ENCODE peak calls at places on chromosome 7, in six cellular contexts. G is pulmonary artery endothelial cell; A is T-helper 9 cell; T is stimulated activated CD8-positive, alpha-beta memory T cell treated with anti-CD3 and anti-CD28 coated beads, Interleukin-7, amount 100 ng/mL, for 24 hours; I is activated naive CD8-positive, alpha-beta T cell treated with anti-CD3 and anti-CD28 coated beads for 36 hours; V is adrenal gland. N is an unnamed sample.

GRCh38 chr7:141702047-141702567 is at the start of gene DENND11:
- DNase-seq in A (peak), G (no peak), V (peak), T (peak), I (peak), N (no peak)

GRCh38 chr7:108308913-108309312 is 147.3 kb downstream of the NRCAM start:
- DNase-seq in G (no peak), A (no peak), I (no peak), V (no peak), T (no peak), N (no peak)

GRCh38 chr7:116177009-116177408 is 33.3 kb upstream of the TES start:
- DNase-seq in V (no peak), T (no peak), G (no peak), A (no peak), I (no peak), N (peak)

GRCh38 chr7:36070230-36070629 is 82.8 kb upstream of the EEPD1 start:
- DNase-seq in A (no peak), V (no peak), G (no peak), T (no peak), I (no peak), N (no peak)

GRCh38 chr7:2771274-2771711 is 72.8 kb downstream of the GNA12 start:
- DNase-seq in T (no peak), I (no peak), A (no peak), V (no peak), G (no peak), N (no peak)

GRCh38 chr7:148620749-148621372 is 30.3 kb downstream of the C7orf33 start:
- DNase-seq in G (no peak), A (no peak), V (peak), I (no peak), T (no peak), N (no peak)

GRCh38 chr7:79984210-79984609 is 150.4 kb upstream of the GNAI1 start:
- DNase-seq in I (no peak), A (no peak), G (no peak), T (no peak), V (no peak), N (peak)

GRCh38 chr7:48158404-48158803 is 12.9 kb upstream of the ABCA13 start:
- DNase-seq in G (no peak), A (no peak), I (no peak), T (no peak), V (no peak), N (no peak)

GRCh38 chr7:18653381-18654155 is 158.0 kb downstream of the HDAC9 start:
- DNase-seq in V (no peak), I (no peak), T (no peak), G (no peak), A (no peak), N (no peak)

GRCh38 chr7:84546403-84546802 is 351.8 kb upstream of the SEMA3A start:
- DNase-seq in T (no peak), A (no peak), V (no peak), I (no peak), G (no peak), N (no peak)

GRCh38 chr7:132891554-132891953 is 190.3 kb downstream of the CHCHD3 start:
- DNase-seq in A (no peak), V (no peak), G (no peak), I (no peak), T (no peak), N (no peak)

GRCh38 chr7:78427209-78427608 is 628.6 kb downstream of the PHTF2 start:
- DNase-seq in G (no peak), V (no peak), I (no peak), A (no peak), T (no peak), N (no peak)

GRCh38 chr7:142956951-142957623 is 5.1 kb downstream of the KEL start:
- DNase-seq in A (no peak), G (no peak), T (no peak), V (no peak), I (no peak), N (no peak)

GRCh38 chr7:7129381-7129780 is 53.0 kb upstream of the C1GALT1 start:
- DNase-seq in I (no peak), V (no peak), A (no peak), T (no peak), G (no peak), N (no peak)

GRCh38 chr7:131265227-131265626 is 62.4 kb upstream of the MKLN1 start:
- DNase-seq in G (no peak), V (no peak), T (no peak), A (no peak), I (no peak), N (no peak)

GRCh38 chr7:7770228-7770627 is 51.8 kb upstream of the RPA3 start:
- DNase-seq in T (no peak), I (no peak), A (no peak), G (no peak), V (no peak), N (no peak)

GRCh38 chr7:7479275-7479674 is 56.4 kb downstream of the COL28A1 start:
- DNase-seq in I (no peak), G (no peak), A (no peak), T (no peak), V (no peak), N (no peak)

GRCh38 chr7:36686499-36686898 is 37.8 kb downstream of the AOAH start:
- DNase-seq in G (no peak), T (peak), A (no peak), I (peak), V (no peak), N (no peak)

GRCh38 chr7:143393267-143394041 is 12.3 kb downstream of the ZYX start:
- DNase-seq in A (no peak), I (no peak), V (no peak), G (no peak), T (no peak), N (no peak)

GRCh38 chr7:22934473-22935065 is 79.4 kb downstream of the HYCC1 start:
- DNase-seq in T (no peak), G (no peak), A (no peak), I (no peak), V (no peak), N (peak)

GRCh38 chr7:155416646-155417380 is 41.1 kb upstream of the EN2 start:
- DNase-seq in G (no peak), I (no peak), V (no peak), T (no peak), A (no peak), N (no peak)

GRCh38 chr7:30176463-30177090 is 41.8 kb downstream of the MTURN start:
- DNase-seq in V (no peak), I (no peak), G (no peak), T (no peak), A (no peak), N (no peak)

GRCh38 chr7:128069367-128070364 is 38.4 kb upstream of the LRRC4 start:
- DNase-seq in A (no peak), V (no peak), G (no peak), I (no peak), T (no peak), N (no peak)

GRCh38 chr7:104978460-104978859 is 35.5 kb upstream of the KMT2E start:
- DNase-seq in A (no peak), G (no peak), T (no peak), V (no peak), I (no peak), N (no peak)

GRCh38 chr7:142873281-142873784 is 12.2 kb downstream of the TRPV6 start:
- DNase-seq in G (no peak), A (no peak), T (no peak), V (no peak), I (peak), N (no peak)

GRCh38 chr7:30853576-30853975 is 58.1 kb upstream of the AQP1 start:
- DNase-seq in I (no peak), A (no peak), G (no peak), T (no peak), V (no peak), N (no peak)

GRCh38 chr7:90594791-90595317 is 1.3 kb upstream of the CDK14 start:
- DNase-seq in I (no peak), A (no peak), G (peak), V (peak), T (no peak), N (peak)

GRCh38 chr7:137343483-137343841 is at the start of gene PTN:
- DNase-seq in I (no peak), A (no peak), V (peak), T (no peak), G (no peak), N (no peak)

GRCh38 chr7:45983720-45984032 is 62.6 kb upstream of the IGFBP3 start:
- DNase-seq in A (no peak), V (no peak), I (no peak), G (no peak), T (no peak), N (no peak)

GRCh38 chr7:98352621-98353020 is 48.3 kb downstream of the BAIAP2L1 start:
- DNase-seq in T (no peak), I (no peak), G (no peak), A (no peak), V (no peak), N (peak)

GRCh38 chr7:82036146-82036886 is 266.5 kb upstream of the HGF start:
- DNase-seq in V (no peak), A (no peak), T (no peak), I (no peak), G (peak), N (peak)

GRCh38 chr7:16647435-16647960 is 1.5 kb downstream of the BZW2 start:
- DNase-seq in I (no peak), V (no peak), G (no peak), T (no peak), A (no peak), N (no peak)

GRCh38 chr7:124072603-124073324 is 39.9 kb upstream of the TMEM229A start:
- DNase-seq in T (no peak), A (no peak), G (peak), V (no peak), I (no peak), N (peak)

GRCh38 chr7:155995183-155995612 is 182.9 kb upstream of the SHH start:
- DNase-seq in T (no peak), I (peak), A (no peak), V (no peak), G (no peak), N (no peak)

GRCh38 chr7:82413237-82413636 is 30.3 kb downstream of the CACNA2D1 start:
- DNase-seq in G (no peak), A (no peak), I (no peak), T (no peak), V (no peak), N (no peak)

GRCh38 chr7:86991844-86992243 is 67.6 kb downstream of the ELAPOR2 start:
- DNase-seq in I (no peak), A (no peak), G (no peak), V (no peak), T (no peak), N (no peak)

GRCh38 chr7:134464496-134464895 is 5.6 kb upstream of the AKR1B1 start:
- DNase-seq in V (no peak), T (no peak), G (no peak), A (no peak), I (no peak), N (no peak)

N was measured in HFFc6.